ENCODE peak calls at places on chromosomes 5 and 9, in eight cellular contexts. A, H, I, T, Y, Q, P and W are unnamed samples.

GRCh38 chr5:149320791-149321330 is 24.4 kb upstream of the GRPEL2 start:
- DNase-seq in A (peak), H (peak), I (peak), T (peak), Y (peak), Q (peak), P (peak), W (peak)

GRCh38 chr5:130651440-130651839 is 513.6 kb downstream of the HINT1 start:
- DNase-seq in A (no peak), H (no peak), I (no peak), T (no peak), Y (no peak), Q (no peak), P (no peak), W (no peak)

GRCh38 chr9:19173598-19174125 is 46.4 kb upstream of the PLIN2 start:
- DNase-seq in A (no peak), H (no peak), I (no peak), T (no peak), Y (no peak), Q (no peak), P (no peak), W (no peak)

GRCh38 chr9:89177021-89177400 is 1.6 kb downstream of the SHC3 start:
- DNase-seq in A (no peak), H (no peak), I (no peak), T (no peak), Y (peak), Q (no peak), P (no peak), W (no peak)

GRCh38 chr5:2750758-2751464 is 566 bp downstream of the IRX2 start:
- DNase-seq in A (no peak), H (no peak), I (no peak), T (no peak), Y (no peak), Q (no peak), P (peak), W (no peak)

GRCh38 chr5:91118802-91119201 is 264.3 kb downstream of the ARRDC3 start:
- DNase-seq in A (no peak), H (no peak), I (no peak), T (no peak), Y (peak), Q (no peak), P (no peak), W (no peak)

GRCh38 chr9:111922324-111923013 is 25.9 kb downstream of the UGCG start:
- DNase-seq in A (no peak), H (no peak), I (no peak), T (no peak), Y (no peak), Q (no peak), P (no peak), W (no peak)

GRCh38 chr9:806285-807156 is 35.0 kb upstream of the DMRT1 start:
- DNase-seq in A (no peak), H (no peak), I (no peak), T (no peak), Y (peak), Q (no peak), P (peak), W (no peak)

GRCh38 chr9:109411818-109412352 is 86.2 kb downstream of the PTPN3 start:
- DNase-seq in A (no peak), H (no peak), I (peak), T (no peak), Y (peak), Q (no peak), P (peak), W (no peak)

GRCh38 chr5:58946232-58946631 is 363.4 kb downstream of the RAB3C start:
- DNase-seq in A (no peak), H (no peak), I (no peak), T (no peak), Y (no peak), Q (no peak), P (no peak), W (no peak)

GRCh38 chr9:130235558-130236435 is 29.8 kb upstream of the HMCN2 start:
- DNase-seq in A (peak), H (peak), I (peak), T (peak), Y (peak), Q (peak), P (peak), W (peak)

GRCh38 chr9:27086818-27087680 is 22.0 kb upstream of the TEK start:
- DNase-seq in A (no peak), H (no peak), I (no peak), T (no peak), Y (peak), Q (no peak), P (peak), W (no peak)

GRCh38 chr5:91794856-91795548 is 411.9 kb upstream of the ARRDC3 start:
- DNase-seq in A (no peak), H (no peak), I (no peak), T (no peak), Y (no peak), Q (no peak), P (no peak), W (no peak)

GRCh38 chr9:111621895-111622480 is 9.1 kb upstream of the DNAJC25 start:
- DNase-seq in A (peak), H (no peak), I (no peak), T (no peak), Y (peak), Q (no peak), P (peak), W (no peak)

GRCh38 chr5:151661968-151662732 is 24.6 kb downstream of the SPARC start:
- DNase-seq in A (no peak), H (no peak), I (no peak), T (no peak), Y (no peak), Q (no peak), P (no peak), W (no peak)

GRCh38 chr5:168216989-168217388 is 74.5 kb upstream of the WWC1 start:
- DNase-seq in A (no peak), H (no peak), I (no peak), T (no peak), Y (no peak), Q (no peak), P (no peak), W (no peak)

GRCh38 chr9:4755026-4755609 is 14.1 kb upstream of the AK3 start:
- DNase-seq in A (no peak), H (no peak), I (no peak), T (no peak), Y (no peak), Q (no peak), P (peak), W (no peak)

GRCh38 chr5:118060833-118061232 is 927.5 kb downstream of the DTWD2 start:
- DNase-seq in A (no peak), H (no peak), I (no peak), T (no peak), Y (no peak), Q (no peak), P (peak), W (no peak)

GRCh38 chr9:136955202-136955942 is 3.3 kb downstream of the LCN12 start:
- DNase-seq in A (no peak), H (no peak), I (no peak), T (no peak), Y (no peak), Q (no peak), P (no peak), W (peak)

GRCh38 chr9:106092083-106092482 is 397.7 kb downstream of the TMEM38B start:
- DNase-seq in A (no peak), H (no peak), I (no peak), T (no peak), Y (no peak), Q (no peak), P (no peak), W (no peak)

GRCh38 chr5:149224282-149224681 is 47.4 kb upstream of the AFAP1L1 start:
- DNase-seq in A (no peak), H (no peak), I (no peak), T (peak), Y (no peak), Q (no peak), P (no peak), W (peak)

GRCh38 chr9:7273575-7273974 is 515.8 kb downstream of the KDM4C start:
- DNase-seq in A (no peak), H (no peak), I (no peak), T (no peak), Y (peak), Q (peak), P (peak), W (peak)

GRCh38 chr5:170095687-170096086 is 10.0 kb upstream of the FOXI1 start:
- DNase-seq in A (no peak), H (no peak), I (no peak), T (no peak), Y (no peak), Q (no peak), P (peak), W (no peak)